ENCODE peak calls at places on chromosome 21, in six cellular contexts. M is gastrocnemius medialis, J is Peyer's patch, W is mucosa of descending colon, G is suprapubic skin, O is BE2C. I is an unnamed sample. For H3K4me1, the result is how much of the 10 kb centered on the place peaks cover.

GRCh38 chr21:33943293-33943692 is 27.7 kb upstream of the ATP5PO start:
- DNase-seq in M (no peak), J (no peak), W (no peak), G (no peak), O (no peak), I (no peak)

GRCh38 chr21:43702785-43703067 is 16.2 kb upstream of the PDXK start:
- DNase-seq in M (no peak), J (no peak), W (no peak), G (no peak), O (no peak), I (no peak)

GRCh38 chr21:34737115-34737514 is 68.3 kb downstream of the CLIC6 start:
- DNase-seq in M (peak), J (no peak), W (no peak), G (no peak), O (no peak), I (no peak)

GRCh38 chr21:38114717-38115333 is 142.0 kb upstream of the KCNJ15 start:
- DNase-seq in M (no peak), J (no peak), W (no peak), G (no peak), O (no peak), I (no peak)

GRCh38 chr21:44461438-44462089 is 6.3 kb downstream of the LRRC3 start:
- DNase-seq in M (no peak), J (peak), W (peak), G (peak), O (no peak), I (no peak)

GRCh38 chr21:35206141-35207125 is 157.3 kb upstream of the RUNX1 start:
- DNase-seq in M (no peak), J (peak), W (no peak), G (no peak), O (no peak), I (no peak)

GRCh38 chr21:45286671-45287437 is 841 bp downstream of the POFUT2 start:
- DNase-seq in M (no peak), J (no peak), W (peak), G (peak), O (peak), I (no peak)

GRCh38 chr21:42777757-42778344 is 101.5 kb downstream of the WDR4 start:
- DNase-seq in M (no peak), J (peak), W (no peak), G (no peak), O (no peak), I (no peak)

GRCh38 chr21:34836103-34836932 is 167.5 kb downstream of the CLIC6 start:
- DNase-seq in M (peak), J (peak), W (no peak), G (peak), O (no peak), I (no peak)

GRCh38 chr21:45294509-45295291 is 7.0 kb upstream of the POFUT2 start:
- DNase-seq in M (peak), J (peak), W (peak), G (peak), O (peak), I (peak)

GRCh38 chr21:38793926-38794713 is 11.6 kb upstream of the ETS2 start:
- DNase-seq in M (no peak), J (peak), W (no peak), G (no peak), O (no peak), I (no peak)

GRCh38 chr21:43792406-43792805 is 3.0 kb downstream of the RRP1 start:
- DNase-seq in M (no peak), J (no peak), W (no peak), G (no peak), O (no peak), I (no peak)

GRCh38 chr21:33870768-33871167 is 44.8 kb downstream of the ATP5PO start:
- DNase-seq in M (no peak), J (no peak), W (no peak), G (no peak), O (no peak), I (no peak)

GRCh38 chr21:42956824-42957632 is 17.3 kb upstream of the PKNOX1 start:
- DNase-seq in M (no peak), J (peak), W (no peak), G (no peak), O (no peak), I (no peak)

GRCh38 chr21:20943476-20944085 is 54.6 kb upstream of the NCAM2 start:
- DNase-seq in M (no peak), J (no peak), W (no peak), G (no peak), O (peak), I (no peak)

GRCh38 chr21:31630062-31630711 is 29.3 kb upstream of the SOD1 start:
- DNase-seq in M (no peak), J (peak), W (no peak), G (no peak), O (peak), I (no peak)

GRCh38 chr21:40331182-40331581 is 463.9 kb downstream of the PCP4 start:
- DNase-seq in M (no peak), J (no peak), W (no peak), G (no peak), O (no peak), I (no peak)
- H3K4me1 ChIP-seq in M (under half), J (under half), W (under half), G (under half), O (under half), I (under half)

GRCh38 chr21:41763398-41763931 is 3.4 kb downstream of the RIPK4 start:
- DNase-seq in M (no peak), J (no peak), W (no peak), G (no peak), O (no peak), I (no peak)
- H3K4me3 ChIP-seq in M (no peak), J (no peak), W (no peak), G (peak), O (no peak), I (peak)

GRCh38 chr21:22125581-22125980 is 1127.4 kb downstream of the NCAM2 start:
- DNase-seq in M (no peak), J (no peak), W (no peak), G (no peak), O (no peak), I (no peak)

GRCh38 chr21:22115746-22116145 is 1117.5 kb downstream of the NCAM2 start:
- DNase-seq in M (no peak), J (no peak), W (no peak), G (no peak), O (no peak), I (no peak)

GRCh38 chr21:22120616-22121266 is 1122.5 kb downstream of the NCAM2 start:
- DNase-seq in M (no peak), J (no peak), W (no peak), G (no peak), O (no peak), I (no peak)
- TF ChIP-seq CTCF in M (no peak), J (no peak), W (no peak), G (no peak), O (peak), I (no peak)

GRCh38 chr21:25563399-25564116 is 43.7 kb downstream of the MRPL39 start:
- DNase-seq in M (no peak), J (peak), W (no peak), G (no peak), O (no peak), I (no peak)

GRCh38 chr21:25562660-25563059 is 44.6 kb downstream of the MRPL39 start:
- DNase-seq in M (no peak), J (no peak), W (no peak), G (no peak), O (no peak), I (no peak)

GRCh38 chr21:25565272-25566199 is 41.7 kb downstream of the MRPL39 start:
- DNase-seq in M (no peak), J (no peak), W (no peak), G (no peak), O (no peak), I (no peak)

GRCh38 chr21:25566645-25567044 is 40.6 kb downstream of the MRPL39 start:
- DNase-seq in M (no peak), J (no peak), W (no peak), G (no peak), O (no peak), I (no peak)

GRCh38 chr21:25564349-25564948 is 42.8 kb downstream of the MRPL39 start:
- DNase-seq in M (no peak), J (no peak), W (no peak), G (no peak), O (no peak), I (no peak)
- H3K4me1 ChIP-seq in M (under half), J (under half), W (under half), G (under half), O (under half), I (under half)